ENCODE peak calls at places on chromosome 4, in ten cellular contexts. M is IMR-90, Z is adrenal gland, B is colonic mucosa, I is fibroblast of villous mesenchyme, R is HFFc6, P is breast epithelium, K is stomach, N is WTC11, G is fibroblast of mammary gland. J is an unnamed sample.

GRCh38 chr4:147734496-147734895 is 2.6 kb downstream of the ARHGAP10 start:
- DNase-seq in M (no peak), Z (no peak), B (no peak), I (no peak), R (no peak), P (no peak), K (no peak), N (no peak), G (no peak), J (no peak)

GRCh38 chr4:53208749-53209148 is 157.1 kb downstream of the SCFD2 start:
- DNase-seq in M (no peak), Z (no peak), B (no peak), I (no peak), R (no peak), P (no peak), K (no peak), N (no peak), G (no peak), J (no peak)

GRCh38 chr4:65383589-65384305 is 286.5 kb downstream of the EPHA5 start:
- DNase-seq in M (no peak), Z (no peak), B (no peak), I (no peak), R (no peak), P (no peak), K (no peak), N (no peak), G (peak), J (no peak)

GRCh38 chr4:11297201-11297600 is 131.5 kb downstream of the HS3ST1 start:
- DNase-seq in M (no peak), Z (no peak), B (no peak), I (no peak), R (no peak), P (no peak), K (no peak), N (no peak), G (peak), J (no peak)

GRCh38 chr4:2962614-2963184 is 507 bp downstream of the NOP14 start:
- DNase-seq in M (peak), Z (peak), B (peak), I (peak), R (peak), P (no peak), K (peak), N (peak), G (peak), J (no peak)

GRCh38 chr4:129326810-129327209 is 230.9 kb downstream of the C4orf33 start:
- DNase-seq in M (no peak), Z (no peak), B (no peak), I (no peak), R (no peak), P (no peak), K (no peak), N (no peak), G (no peak), J (no peak)

GRCh38 chr4:101774807-101775206 is 15.7 kb upstream of the BANK1 start:
- DNase-seq in M (peak), Z (no peak), B (no peak), I (peak), R (peak), P (no peak), K (no peak), N (no peak), G (peak), J (no peak)

GRCh38 chr4:112296949-112297483 is at the start of gene ALPK1:
- DNase-seq in M (peak), Z (peak), B (peak), I (peak), R (peak), P (no peak), K (no peak), N (no peak), G (peak), J (no peak)

GRCh38 chr4:61666248-61666647 is 466.1 kb downstream of the ADGRL3 start:
- DNase-seq in M (no peak), Z (no peak), B (no peak), I (no peak), R (no peak), P (no peak), K (no peak), N (no peak), G (no peak), J (no peak)

GRCh38 chr4:74546020-74546419 is 101.1 kb downstream of the AREG start:
- DNase-seq in M (no peak), Z (no peak), B (no peak), I (peak), R (no peak), P (no peak), K (no peak), N (no peak), G (peak), J (no peak)

GRCh38 chr4:168840988-168841681 is 168.9 kb downstream of the CBR4 start:
- DNase-seq in M (no peak), Z (no peak), B (no peak), I (no peak), R (no peak), P (no peak), K (peak), N (peak), G (no peak), J (no peak)

GRCh38 chr4:142721187-142721586 is 124.9 kb downstream of the INPP4B start:
- DNase-seq in M (peak), Z (no peak), B (no peak), I (no peak), R (peak), P (no peak), K (no peak), N (no peak), G (no peak), J (no peak)

GRCh38 chr4:169029947-169030346 is 19.9 kb upstream of the CBR4 start:
- DNase-seq in M (no peak), Z (no peak), B (no peak), I (no peak), R (no peak), P (no peak), K (no peak), N (no peak), G (no peak), J (no peak)

GRCh38 chr4:146260521-146260920 is 46.2 kb downstream of the REELD1 start:
- DNase-seq in M (no peak), Z (no peak), B (no peak), I (no peak), R (no peak), P (no peak), K (peak), N (no peak), G (no peak), J (no peak)

GRCh38 chr4:122722256-122722655 is 10.2 kb upstream of the BBS12 start:
- DNase-seq in M (no peak), Z (no peak), B (no peak), I (no peak), R (no peak), P (no peak), K (no peak), N (no peak), G (no peak), J (no peak)

GRCh38 chr4:141134051-141134450 is 782 bp upstream of the RNF150 start:
- DNase-seq in M (peak), Z (no peak), B (no peak), I (peak), R (peak), P (no peak), K (no peak), N (no peak), G (no peak), J (no peak)

DNA sequence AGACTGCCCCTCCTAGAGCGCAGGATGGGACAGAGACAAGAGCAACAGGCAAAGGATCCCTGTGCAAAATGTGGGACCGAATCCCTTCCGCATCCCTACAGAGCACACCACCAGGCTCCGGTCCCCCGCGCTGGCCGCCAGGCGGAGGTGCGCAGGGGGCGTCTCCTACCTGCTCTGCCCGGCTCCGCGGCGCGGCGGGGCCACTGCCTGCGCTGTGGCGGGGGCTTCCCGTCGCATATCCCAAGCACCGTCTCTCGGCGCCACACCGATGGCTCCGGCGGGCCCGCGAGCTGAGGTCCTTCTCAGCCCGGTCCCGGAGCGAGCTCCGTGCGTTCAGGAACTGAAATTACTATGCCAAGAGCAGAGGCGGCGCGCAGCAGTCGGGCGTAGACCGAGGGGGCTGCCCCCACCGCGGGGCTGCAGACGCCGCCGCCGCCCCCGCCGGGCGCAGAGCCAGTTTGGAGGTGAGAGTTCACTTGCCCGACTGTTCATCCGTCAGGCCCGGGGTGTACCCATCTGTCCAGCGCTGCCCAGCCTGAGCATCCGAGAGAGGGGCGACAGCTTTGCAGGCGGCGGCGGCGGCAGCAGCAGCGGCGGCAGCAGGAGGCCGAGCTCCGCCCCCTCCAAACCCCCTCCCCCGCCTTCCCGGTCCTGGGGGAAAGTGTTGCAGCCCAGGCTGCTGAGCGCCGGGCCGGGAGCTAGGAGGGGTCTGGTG is at the start of gene GPRIN3:
- DNase-seq in M (no peak), Z (peak), B (peak), I (peak), R (no peak), P (peak), K (peak), N (peak), G (peak), J (no peak)
- TF ChIP-seq CTCF in M (no peak), Z (no peak), B (no peak), I (no peak), R (no peak), P (no peak), K (no peak), N (no peak), G (no peak), J (no peak)

GRCh38 chr4:12724520-12724919 is 759.6 kb downstream of the RAB28 start:
- DNase-seq in M (no peak), Z (no peak), B (no peak), I (no peak), R (no peak), P (no peak), K (no peak), N (no peak), G (peak), J (no peak)
- TF ChIP-seq CTCF in M (peak), Z (no peak), B (peak), I (peak), R (peak), P (peak), K (no peak), N (peak), G (peak), J (peak)

GRCh38 chr4:82268826-82269193 is 105.0 kb downstream of the HNRNPD start:
- DNase-seq in M (no peak), Z (no peak), B (no peak), I (no peak), R (no peak), P (no peak), K (no peak), N (no peak), G (no peak), J (no peak)
- TF ChIP-seq CTCF in M (no peak), Z (no peak), B (no peak), I (no peak), R (no peak), P (no peak), K (no peak), N (no peak), G (no peak), J (no peak)

GRCh38 chr4:180449395-180449956 is 1793.7 kb upstream of the TENM3 start:
- DNase-seq in M (peak), Z (peak), B (no peak), I (no peak), R (no peak), P (no peak), K (no peak), N (peak), G (no peak), J (peak)
- TF ChIP-seq CTCF in M (peak), Z (peak), B (no peak), I (no peak), R (no peak), P (peak), K (no peak), N (peak), G (peak), J (peak)

DNA sequence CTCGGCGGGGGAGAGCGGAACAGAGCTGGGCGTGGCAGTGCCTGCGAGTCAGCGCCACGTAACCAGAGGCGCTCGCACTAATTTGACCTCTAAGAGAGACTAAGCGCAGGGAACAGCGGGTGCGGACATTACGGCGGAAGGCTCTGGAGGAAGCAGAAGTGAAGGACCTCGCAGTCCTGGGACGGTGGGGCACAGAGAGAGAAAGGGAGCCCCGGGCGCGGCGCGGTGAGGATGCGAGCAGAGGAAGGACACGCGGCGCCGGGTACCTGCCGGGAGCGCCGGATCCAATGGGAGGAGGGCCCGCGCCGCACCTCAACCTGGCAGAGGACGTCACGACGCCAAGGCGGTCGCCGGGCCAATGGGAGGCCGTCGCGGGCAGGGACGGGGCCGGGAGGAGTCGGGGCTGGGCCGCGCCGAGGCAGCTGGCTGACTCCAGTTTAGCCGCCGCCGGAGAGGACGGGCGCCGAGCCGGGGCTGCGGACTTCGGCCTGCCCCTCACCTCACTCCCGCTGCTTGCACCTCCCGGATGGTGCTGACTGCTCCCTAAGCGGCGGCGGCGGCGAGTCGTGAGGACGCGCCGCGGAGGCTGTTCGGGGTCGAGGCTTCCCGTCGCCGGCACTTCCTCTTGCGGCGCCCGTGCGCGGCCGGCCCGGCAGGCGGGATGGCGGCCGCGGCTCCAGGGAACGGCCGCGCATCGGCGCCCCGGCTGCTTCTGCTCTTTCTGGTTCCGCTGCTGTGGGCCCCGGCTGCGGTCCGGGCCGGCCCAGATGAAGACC is at the start of gene TMEM165:
- DNase-seq in M (peak), Z (peak), B (peak), I (peak), R (peak), P (peak), K (peak), N (peak), G (peak), J (peak)
- TF ChIP-seq CTCF in M (no peak), Z (no peak), B (no peak), I (no peak), R (no peak), P (no peak), K (no peak), N (no peak), G (no peak), J (no peak)

GRCh38 chr4:89641367-89641687 is 195.6 kb downstream of the SNCA start:
- DNase-seq in M (no peak), Z (no peak), B (no peak), I (no peak), R (no peak), P (no peak), K (no peak), N (no peak), G (no peak), J (no peak)
- TF ChIP-seq CTCF in M (no peak), Z (no peak), B (no peak), I (no peak), R (peak), P (no peak), K (no peak), N (no peak), G (no peak), J (no peak)

GRCh38 chr4:37982736-37983135 is 22.5 kb downstream of the PTTG2 start:
- DNase-seq in M (no peak), Z (no peak), B (no peak), I (no peak), R (no peak), P (no peak), K (no peak), N (no peak), G (no peak), J (no peak)
- TF ChIP-seq CTCF in M (no peak), Z (no peak), B (no peak), I (no peak), R (no peak), P (no peak), K (no peak), N (no peak), G (no peak), J (no peak)